ENCODE peak calls at places on chromosomes 7 and 10, in six cellular contexts. H is activated T-cell treated with anti-CD3 and anti-CD28 coated beads for 1 hour, G is kidney epithelial cell, C is epithelial cell of esophagus, W is left ventricle myocardium superior, D is cerebellar cortex. J is an unnamed sample.

GRCh38 chr10:2476236-2476814 is 591.0 kb upstream of the PFKP start:
- DNase-seq in C (no peak), W (no peak), H (no peak), D (no peak), G (no peak), J (no peak)

GRCh38 chr10:42987575-42987974 is 89.3 kb upstream of the RET start:
- DNase-seq in D (no peak), H (no peak), W (no peak), C (no peak), G (no peak), J (no peak)

GRCh38 chr10:22816298-22816653 is 101.9 kb upstream of the PIP4K2A start:
- DNase-seq in W (no peak), D (no peak), H (no peak), G (peak), C (peak), J (no peak)

GRCh38 chr7:41005381-41005901 is 697.4 kb downstream of the INHBA start:
- DNase-seq in H (no peak), G (no peak), D (no peak), W (no peak), C (peak), J (no peak)

GRCh38 chr10:132211246-132211645 is 24.5 kb downstream of the DPYSL4 start:
- DNase-seq in D (no peak), G (no peak), H (no peak), W (peak), C (no peak), J (no peak)

GRCh38 chr10:6781133-6781770 is 201.2 kb upstream of the PRKCQ start:
- DNase-seq in G (no peak), C (no peak), H (no peak), W (no peak), D (no peak), J (no peak)

GRCh38 chr10:53315709-53316108 is 543.1 kb upstream of the MBL2 start:
- DNase-seq in H (no peak), G (no peak), C (peak), W (no peak), D (no peak), J (no peak)

GRCh38 chr7:54904986-54905385 is 113.8 kb upstream of the EGFR start:
- DNase-seq in D (no peak), H (no peak), C (no peak), G (no peak), W (no peak), J (no peak)

GRCh38 chr7:131034166-131034881 is 293.4 kb upstream of the MKLN1 start:
- DNase-seq in G (no peak), W (no peak), D (peak), H (no peak), C (no peak), J (no peak)

GRCh38 chr7:113582471-113582870 is 336.3 kb downstream of the PPP1R3A start:
- DNase-seq in C (peak), W (no peak), G (no peak), D (no peak), H (no peak), J (no peak)

GRCh38 chr10:129536336-129536735 is 69.3 kb downstream of the MGMT start:
- DNase-seq in W (no peak), D (no peak), H (no peak), G (no peak), C (no peak), J (no peak)

GRCh38 chr10:104109908-104110662 is 11.9 kb upstream of the SFR1 start:
- DNase-seq in D (no peak), G (peak), C (peak), H (no peak), W (no peak), J (no peak)

GRCh38 chr10:124736491-124737136 is 7.6 kb downstream of the FAM53B start:
- DNase-seq in C (peak), G (no peak), D (peak), W (peak), H (no peak), J (no peak)

GRCh38 chr7:103637080-103637479 is 191.1 kb upstream of the SLC26A5 start:
- DNase-seq in W (no peak), H (no peak), C (peak), D (no peak), G (no peak), J (no peak)

GRCh38 chr7:24573008-24573553 is at the start of gene PALS2:
- DNase-seq in H (peak), D (peak), W (peak), G (no peak), C (peak), J (peak)

GRCh38 chr7:134948246-134948645 is 38.1 kb upstream of the AGBL3 start:
- DNase-seq in G (no peak), C (no peak), D (no peak), H (no peak), W (no peak), J (no peak)

GRCh38 chr10:97686301-97686961 is 610 bp downstream of the AVPI1 start:
- DNase-seq in D (peak), H (no peak), W (no peak), G (no peak), C (no peak), J (no peak)

GRCh38 chr10:62742447-62743105 is 61.9 kb upstream of the ADO start:
- DNase-seq in D (no peak), H (no peak), W (no peak), C (no peak), G (no peak), J (no peak)

GRCh38 chr7:52726986-52727385 is 308.4 kb upstream of the POM121L12 start:
- DNase-seq in W (no peak), G (no peak), H (no peak), C (no peak), D (no peak), J (no peak)

GRCh38 chr10:105974803-105975456 is 1189.6 kb downstream of the SORCS1 start:
- DNase-seq in C (peak), D (no peak), H (no peak), W (no peak), G (no peak), J (no peak)

GRCh38 chr7:130841416-130841815 is 107.4 kb upstream of the KLF14 start:
- DNase-seq in W (no peak), C (no peak), G (no peak), H (no peak), D (no peak), J (no peak)

GRCh38 chr10:123891147-123892011 is at the start of gene CPXM2:
- DNase-seq in W (no peak), G (no peak), H (no peak), D (no peak), C (no peak), J (no peak)

GRCh38 chr7:26151096-26151495 is 902 bp upstream of the NFE2L3 start:
- DNase-seq in H (no peak), D (peak), W (no peak), C (no peak), G (no peak), J (no peak)

GRCh38 chr7:155470686-155471638 is 13.0 kb downstream of the EN2 start:
- DNase-seq in G (no peak), W (no peak), D (no peak), H (no peak), C (peak), J (no peak)

GRCh38 chr7:2938514-2939192 is 94.5 kb upstream of the GNA12 start:
- DNase-seq in C (no peak), W (peak), H (no peak), G (no peak), D (no peak), J (no peak)

GRCh38 chr7:103065666-103066065 is 8.9 kb downstream of the FBXL13 start:
- DNase-seq in H (peak), G (no peak), D (peak), C (peak), W (peak), J (peak)

GRCh38 chr7:26379711-26380110 is 88.0 kb downstream of the SNX10 start:
- DNase-seq in W (no peak), D (no peak), G (no peak), H (no peak), C (no peak), J (no peak)

GRCh38 chr10:118504044-118504944 is 91.2 kb downstream of the PRLHR start:
- DNase-seq in H (no peak), C (peak), G (peak), D (no peak), W (no peak), J (no peak)

GRCh38 chr7:108592633-108593277 is 23.1 kb downstream of the DNAJB9 start:
- DNase-seq in C (peak), G (no peak), H (no peak), W (no peak), D (peak), J (no peak)

GRCh38 chr10:89426230-89426868 is 12.0 kb downstream of the IFIT5 start:
- DNase-seq in H (no peak), D (peak), C (peak), G (no peak), W (no peak), J (no peak)

GRCh38 chr10:101783736-101784118 is 481 bp upstream of the NPM3 start:
- DNase-seq in D (peak), H (no peak), G (no peak), C (peak), W (no peak), J (no peak)

GRCh38 chr7:94578615-94579014 is 69.0 kb downstream of the CASD1 start:
- DNase-seq in D (no peak), W (no peak), H (no peak), C (peak), G (peak), J (no peak)

GRCh38 chr10:31353574-31353973 is 34.6 kb downstream of the ZEB1 start:
- DNase-seq in G (peak), C (peak), D (no peak), H (no peak), W (no peak), J (peak)

GRCh38 chr10:128028508-128029279 is 97.5 kb downstream of the MKI67 start:
- DNase-seq in W (no peak), G (no peak), H (no peak), D (no peak), C (no peak), J (no peak)

GRCh38 chr7:91465595-91466061 is 201.4 kb downstream of the FZD1 start:
- DNase-seq in D (no peak), H (no peak), G (no peak), W (no peak), C (no peak), J (no peak)

GRCh38 chr7:28961972-28962371 is 3.8 kb upstream of the TRIL start:
- DNase-seq in D (no peak), W (no peak), H (no peak), G (no peak), C (no peak), J (no peak)

GRCh38 chr10:117926491-117926890 is 120.2 kb downstream of the RAB11FIP2 start:
- DNase-seq in C (peak), G (no peak), D (no peak), H (no peak), W (no peak), J (no peak)

J was measured in stimulated activated naive B cell treated with anti-CD40 and anti-IgM and Interleukin-4, amounts not matched to agents 10 μg/mL and 1 μg/mL and 100 μg/mL, for 72 hours.